ENCODE peak calls at places on chromosomes 7 and 10, in ten cellular contexts. S is fibroblast of pulmonary artery; R is CD8-positive, alpha-beta T cell; A is ascending aorta; T is AG09319; F is HL-60; G is fibroblast of the aortic adventitia; L is HCT116; Q is heart right ventricle; U is NB4. X is an unnamed sample.

GRCh38 chr10:27518261-27518660 is 14.2 kb downstream of the RAB18 start:
- DNase-seq in S (no peak), R (no peak), A (no peak), T (no peak), F (no peak), G (no peak), L (no peak), Q (no peak), U (no peak), X (no peak)

GRCh38 chr7:22633286-22633953 is 93.6 kb upstream of the IL6 start:
- DNase-seq in S (no peak), R (no peak), A (no peak), T (no peak), F (no peak), G (peak), L (no peak), Q (no peak), U (no peak), X (no peak)

GRCh38 chr7:128370491-128370890 is 9.0 kb upstream of the PRRT4 start:
- DNase-seq in S (no peak), R (no peak), A (no peak), T (no peak), F (no peak), G (no peak), L (no peak), Q (no peak), U (no peak), X (no peak)

GRCh38 chr7:38070718-38071117 is 107.3 kb upstream of the STARD3NL start:
- DNase-seq in S (peak), R (no peak), A (no peak), T (no peak), F (no peak), G (peak), L (peak), Q (no peak), U (peak), X (no peak)

GRCh38 chr7:7265676-7266075 is 83.3 kb downstream of the C1GALT1 start:
- DNase-seq in S (no peak), R (no peak), A (no peak), T (no peak), F (no peak), G (no peak), L (no peak), Q (no peak), U (no peak), X (no peak)

GRCh38 chr7:94223375-94224084 is 171.2 kb upstream of the COL1A2 start:
- DNase-seq in S (peak), R (no peak), A (no peak), T (no peak), F (no peak), G (peak), L (peak), Q (no peak), U (no peak), X (no peak)

GRCh38 chr7:118615686-118616085 is 391.2 kb downstream of the ANKRD7 start:
- DNase-seq in S (no peak), R (no peak), A (no peak), T (no peak), F (no peak), G (no peak), L (no peak), Q (no peak), U (no peak), X (no peak)

GRCh38 chr10:3893904-3894563 is 109.0 kb upstream of the KLF6 start:
- DNase-seq in S (no peak), R (no peak), A (no peak), T (no peak), F (no peak), G (no peak), L (no peak), Q (no peak), U (no peak), X (no peak)

GRCh38 chr7:68187549-68187948 is 1190.9 kb downstream of the TYW1 start:
- DNase-seq in S (no peak), R (no peak), A (no peak), T (no peak), F (no peak), G (no peak), L (no peak), Q (no peak), U (no peak), X (no peak)

GRCh38 chr10:78942006-78942405 is 126.8 kb upstream of the ZMIZ1 start:
- DNase-seq in S (no peak), R (no peak), A (no peak), T (no peak), F (no peak), G (peak), L (no peak), Q (no peak), U (no peak), X (no peak)

GRCh38 chr7:103905997-103906396 is 83.5 kb downstream of the RELN start:
- DNase-seq in S (no peak), R (no peak), A (no peak), T (no peak), F (no peak), G (no peak), L (no peak), Q (no peak), U (no peak), X (no peak)

GRCh38 chr10:71125749-71126107 is 86.6 kb upstream of the UNC5B start:
- DNase-seq in S (no peak), R (no peak), A (no peak), T (no peak), F (no peak), G (no peak), L (no peak), Q (no peak), U (no peak), X (no peak)

GRCh38 chr10:119608316-119609155 is 11.8 kb upstream of the TIAL1 start:
- DNase-seq in S (peak), R (peak), A (peak), T (no peak), F (no peak), G (peak), L (peak), Q (peak), U (peak), X (no peak)

GRCh38 chr10:63707254-63707910 is 186.2 kb downstream of the REEP3 start:
- DNase-seq in S (peak), R (no peak), A (peak), T (peak), F (peak), G (peak), L (peak), Q (no peak), U (peak), X (peak)

GRCh38 chr10:31578951-31579350 is 259.9 kb downstream of the ZEB1 start:
- DNase-seq in S (no peak), R (no peak), A (no peak), T (no peak), F (no peak), G (no peak), L (no peak), Q (no peak), U (no peak), X (no peak)

GRCh38 chr10:132919374-132920100 is 22.8 kb downstream of the CFAP46 start:
- DNase-seq in S (no peak), R (no peak), A (no peak), T (no peak), F (no peak), G (no peak), L (no peak), Q (no peak), U (no peak), X (peak)

GRCh38 chr7:125934539-125934938 is 1004.9 kb upstream of the POT1 start:
- DNase-seq in S (no peak), R (no peak), A (no peak), T (no peak), F (no peak), G (no peak), L (peak), Q (no peak), U (no peak), X (no peak)

GRCh38 chr7:47724335-47724982 is 142.5 kb upstream of the TNS3 start:
- DNase-seq in S (peak), R (no peak), A (no peak), T (peak), F (no peak), G (peak), L (no peak), Q (no peak), U (no peak), X (no peak)

GRCh38 chr7:115802415-115802814 is 228.1 kb downstream of the TFEC start:
- DNase-seq in S (no peak), R (no peak), A (no peak), T (no peak), F (no peak), G (no peak), L (no peak), Q (no peak), U (no peak), X (no peak)

GRCh38 chr7:115805458-115805857 is 225.1 kb downstream of the TFEC start:
- DNase-seq in S (no peak), R (no peak), A (no peak), T (no peak), F (no peak), G (no peak), L (no peak), Q (no peak), U (no peak), X (no peak)
- TF ChIP-seq CTCF in S (no peak), R (no peak), A (no peak), T (no peak), F (no peak), G (no peak), L (no peak), Q (no peak), U (no peak), X (no peak)

GRCh38 chr7:116528008-116528789 is 3.4 kb downstream of the CAV1 start:
- DNase-seq in S (peak), R (no peak), A (peak), T (peak), F (no peak), G (peak), L (peak), Q (peak), U (no peak), X (no peak)
- TF ChIP-seq CTCF in S (no peak), R (no peak), A (no peak), T (no peak), F (no peak), G (no peak), L (no peak), Q (no peak), U (no peak), X (no peak)

DNA sequence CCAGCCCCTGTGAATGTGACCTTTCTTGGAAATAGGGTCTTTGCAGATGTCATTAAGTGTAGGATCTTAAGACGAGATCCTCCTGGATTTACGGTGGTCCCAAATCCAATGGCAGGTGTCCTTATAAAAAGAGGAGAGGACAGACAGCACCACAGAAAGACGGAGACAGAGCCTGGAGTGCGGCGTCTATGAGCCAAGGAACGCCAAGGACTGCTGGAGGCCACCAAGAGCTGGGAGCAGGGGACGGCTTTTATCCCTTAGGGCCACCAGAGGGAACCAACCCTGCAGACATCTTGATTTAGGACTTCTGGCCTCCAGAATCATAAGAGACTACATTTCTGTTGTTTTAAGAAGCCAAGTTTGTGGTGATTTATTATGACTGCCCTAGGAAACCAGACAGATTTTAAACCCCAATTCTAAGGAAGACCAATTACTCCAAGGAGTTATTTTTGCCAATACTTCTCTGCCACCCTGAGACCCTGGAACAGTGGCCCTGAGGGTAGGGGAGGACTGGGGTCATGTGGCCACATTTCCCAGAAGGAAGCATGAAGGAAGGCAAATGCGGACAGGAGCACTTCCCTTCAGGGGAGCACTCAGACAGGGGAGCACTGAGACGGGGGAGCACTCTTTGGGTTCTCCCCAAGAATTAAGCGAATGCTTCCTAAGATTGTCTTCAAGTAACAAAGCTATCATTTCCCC is 67.6 kb downstream of the CHST15 start:
- DNase-seq in S (peak), R (no peak), A (no peak), T (no peak), F (no peak), G (peak), L (peak), Q (no peak), U (peak), X (peak)
- TF ChIP-seq CTCF in S (peak), R (no peak), A (peak), T (peak), F (no peak), G (no peak), L (peak), Q (peak), U (peak), X (peak)

DNA sequence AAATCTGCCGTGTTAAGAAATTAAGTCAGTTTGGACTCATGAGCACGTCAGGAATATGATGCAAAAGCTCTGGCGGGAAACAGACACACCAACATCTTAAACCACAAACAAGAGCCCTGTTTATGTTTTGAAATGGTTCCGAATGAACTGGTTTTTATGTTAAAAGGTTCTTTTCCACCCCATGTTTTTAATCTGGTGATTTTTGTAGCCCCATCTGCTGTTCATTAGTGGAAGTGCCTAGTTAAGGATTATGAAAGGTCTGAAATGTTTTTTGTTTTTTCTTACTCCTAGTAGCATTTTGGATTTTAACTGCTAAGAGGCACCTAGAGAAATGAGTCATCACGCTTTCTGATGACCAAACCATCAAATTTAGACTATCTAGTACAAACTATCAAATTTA is 404.1 kb upstream of the MKI67 start:
- DNase-seq in S (peak), R (no peak), A (no peak), T (no peak), F (no peak), G (no peak), L (peak), Q (no peak), U (peak), X (no peak)
- TF ChIP-seq CTCF in S (peak), R (no peak), A (peak), T (no peak), F (peak), G (peak), L (peak), Q (peak), U (peak), X (peak)

GRCh38 chr10:5590816-5591215 is 66.1 kb downstream of the CALML3 start:
- DNase-seq in S (no peak), R (no peak), A (no peak), T (no peak), F (no peak), G (no peak), L (no peak), Q (no peak), U (no peak), X (no peak)

GRCh38 chr10:5591336-5591824 is 66.6 kb downstream of the CALML3 start:
- DNase-seq in S (no peak), R (no peak), A (no peak), T (no peak), F (no peak), G (no peak), L (no peak), Q (no peak), U (no peak), X (no peak)

GRCh38 chr10:5588603-5589002 is 63.8 kb downstream of the CALML3 start:
- DNase-seq in S (no peak), R (no peak), A (no peak), T (no peak), F (no peak), G (no peak), L (no peak), Q (no peak), U (peak), X (no peak)

GRCh38 chr10:5589071-5589962 is 64.6 kb downstream of the CALML3 start:
- DNase-seq in S (no peak), R (no peak), A (no peak), T (no peak), F (no peak), G (no peak), L (no peak), Q (no peak), U (no peak), X (no peak)

GRCh38 chr10:5589963-5590511 is 65.3 kb downstream of the CALML3 start:
- DNase-seq in S (peak), R (no peak), A (no peak), T (no peak), F (no peak), G (peak), L (no peak), Q (no peak), U (peak), X (no peak)
- TF ChIP-seq CTCF in S (peak), R (no peak), A (peak), T (peak), F (no peak), G (peak), L (no peak), Q (no peak), U (no peak), X (no peak)

GRCh38 chr10:86100581-86101061 is 266.0 kb downstream of the GRID1 start:
- DNase-seq in S (peak), R (no peak), A (no peak), T (no peak), F (peak), G (peak), L (peak), Q (no peak), U (peak), X (no peak)
- TF ChIP-seq CTCF in S (peak), R (no peak), A (peak), T (peak), F (peak), G (no peak), L (peak), Q (no peak), U (peak), X (peak)

DNA sequence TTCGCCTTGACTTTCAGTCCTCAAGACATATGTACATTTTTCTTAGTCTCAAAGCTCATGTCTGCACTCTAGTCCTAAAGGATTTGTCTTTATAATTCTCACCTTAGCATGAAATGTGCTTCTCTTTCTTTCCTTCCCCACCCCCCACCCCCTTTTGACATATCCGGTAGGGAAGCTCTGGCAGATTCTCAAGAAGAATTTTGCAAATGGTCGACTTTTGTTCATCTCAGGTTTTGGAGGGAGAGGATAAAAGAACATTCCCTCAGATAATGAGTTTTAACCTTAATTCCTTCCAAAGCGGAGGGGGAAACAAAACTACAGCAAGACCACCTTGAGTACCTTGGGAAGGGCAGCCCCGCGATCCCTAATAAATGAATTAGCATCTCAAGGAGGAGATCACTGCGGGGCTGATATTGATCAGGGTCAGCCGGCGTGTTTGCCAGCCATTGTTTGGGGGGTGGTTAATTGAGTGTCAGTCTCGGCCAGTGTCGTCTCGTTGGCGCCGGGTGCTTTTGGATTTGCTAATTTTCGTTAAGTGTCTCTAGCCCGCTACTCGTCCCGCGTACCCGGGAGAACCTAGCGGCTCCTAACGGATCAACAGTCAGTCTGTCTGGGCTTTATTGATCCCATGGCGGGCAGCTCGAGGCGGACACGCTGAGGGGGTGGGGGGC is 889 bp upstream of the BAMBI start:
- DNase-seq in S (no peak), R (no peak), A (peak), T (no peak), F (no peak), G (peak), L (no peak), Q (peak), U (peak), X (no peak)
- TF ChIP-seq CTCF in S (peak), R (no peak), A (no peak), T (no peak), F (no peak), G (peak), L (no peak), Q (no peak), U (no peak), X (no peak)

GRCh38 chr10:9302142-9302746 is 1247.8 kb downstream of the GATA3 start:
- DNase-seq in S (peak), R (no peak), A (no peak), T (peak), F (no peak), G (peak), L (peak), Q (no peak), U (peak), X (no peak)

GRCh38 chr10:9297580-9297979 is 1243.1 kb downstream of the GATA3 start:
- DNase-seq in S (no peak), R (no peak), A (no peak), T (no peak), F (no peak), G (no peak), L (no peak), Q (no peak), U (no peak), X (no peak)

GRCh38 chr10:9299966-9300365 is 1245.5 kb downstream of the GATA3 start:
- DNase-seq in S (no peak), R (no peak), A (no peak), T (no peak), F (no peak), G (no peak), L (no peak), Q (no peak), U (no peak), X (no peak)

GRCh38 chr10:9301554-9301953 is 1247.1 kb downstream of the GATA3 start:
- DNase-seq in S (no peak), R (no peak), A (no peak), T (no peak), F (no peak), G (no peak), L (no peak), Q (no peak), U (no peak), X (no peak)

DNA sequence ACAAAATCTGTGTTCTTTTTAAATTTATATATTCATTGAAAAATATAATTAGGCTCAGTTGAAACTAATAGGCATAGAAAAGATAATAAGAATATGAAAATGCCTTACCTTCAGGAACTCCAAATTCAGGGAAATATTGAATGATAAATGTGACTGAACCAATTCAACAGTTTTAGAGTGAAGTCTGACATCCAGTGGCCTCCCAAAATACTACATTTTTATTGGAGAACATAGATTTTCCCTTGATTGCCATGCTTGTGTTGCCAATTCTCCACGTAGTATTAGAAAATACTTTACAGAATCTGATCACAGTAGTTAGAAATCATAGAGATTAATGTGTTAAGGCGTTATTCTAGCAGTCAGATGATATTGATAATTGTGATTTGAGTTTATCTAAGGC is 1246.7 kb downstream of the GATA3 start:
- DNase-seq in S (peak), R (no peak), A (no peak), T (no peak), F (no peak), G (peak), L (no peak), Q (no peak), U (no peak), X (no peak)
- TF ChIP-seq CTCF in S (peak), R (no peak), A (no peak), T (peak), F (no peak), G (peak), L (no peak), Q (no peak), U (no peak), X (no peak)

GRCh38 chr7:73647725-73648592 is 19.7 kb upstream of the VPS37D start:
- DNase-seq in S (no peak), R (peak), A (no peak), T (no peak), F (no peak), G (no peak), L (no peak), Q (no peak), U (peak), X (no peak)
- TF ChIP-seq CTCF in S (no peak), R (no peak), A (peak), T (no peak), F (no peak), G (peak), L (no peak), Q (no peak), U (no peak), X (no peak)

X was measured in CD14-positive monocyte.